ENCODE peak calls at places on chromosomes 7 and 10, in eight cellular contexts. One of them, this sample, is unnamed.
A peak's percentile ranks its signal among the peaks of the same experiment; 100 is the strongest.

GRCh38 chr10:11810313-11810766 is 12.8 kb upstream of the PROSER2 start:
- DNase-seq in GM13977: no peak
- DNase-seq in bronchial epithelial cell: peak; percentile 83
- DNase-seq in GF-D8: no peak
- DNase-seq in SK-N-SH: no peak
- DNase-seq in NCI-H510A: no peak
- DNase-seq in tibial artery: no peak
- DNase-seq in activated T-helper 9 cell treated with anti-CD3 and anti-CD28 coated beads, Interleukin-2, amount 50 U/mL, for 16 hours: no peak
- DNase-seq in this sample: no peak

GRCh38 chr10:79124066-79124465 is 55.3 kb downstream of the ZMIZ1 start:
- DNase-seq in SK-N-SH: no peak
- DNase-seq in tibial artery: no peak
- DNase-seq in bronchial epithelial cell: no peak
- DNase-seq in GF-D8: no peak
- DNase-seq in activated T-helper 9 cell treated with anti-CD3 and anti-CD28 coated beads, Interleukin-2, amount 50 U/mL, for 16 hours: no peak
- DNase-seq in NCI-H510A: no peak
- DNase-seq in GM13977: no peak
- DNase-seq in this sample: no peak

GRCh38 chr7:13829914-13830603 is 159.4 kb downstream of the ETV1 start:
- DNase-seq in SK-N-SH: no peak
- DNase-seq in tibial artery: no peak
- DNase-seq in activated T-helper 9 cell treated with anti-CD3 and anti-CD28 coated beads, Interleukin-2, amount 50 U/mL, for 16 hours: no peak
- DNase-seq in GF-D8: no peak
- DNase-seq in bronchial epithelial cell: peak; percentile 49
- DNase-seq in GM13977: no peak
- DNase-seq in NCI-H510A: no peak
- DNase-seq in this sample: no peak

GRCh38 chr10:65346466-65346865 is 1579.4 kb upstream of the LRRTM3 start:
- DNase-seq in GF-D8: no peak
- DNase-seq in NCI-H510A: no peak
- DNase-seq in bronchial epithelial cell: no peak
- DNase-seq in GM13977: no peak
- DNase-seq in activated T-helper 9 cell treated with anti-CD3 and anti-CD28 coated beads, Interleukin-2, amount 50 U/mL, for 16 hours: no peak
- DNase-seq in tibial artery: no peak
- DNase-seq in SK-N-SH: no peak
- DNase-seq in this sample: no peak

GRCh38 chr7:116525913-116526857 is 1.3 kb downstream of the CAV1 start:
- DNase-seq in bronchial epithelial cell: peak; percentile 51
- DNase-seq in GF-D8: no peak
- DNase-seq in SK-N-SH: peak; percentile 90
- DNase-seq in GM13977: peak; percentile 91
- DNase-seq in tibial artery: peak; percentile 78
- DNase-seq in activated T-helper 9 cell treated with anti-CD3 and anti-CD28 coated beads, Interleukin-2, amount 50 U/mL, for 16 hours: peak; percentile 43
- DNase-seq in NCI-H510A: no peak
- DNase-seq in this sample: peak; percentile 47

GRCh38 chr10:29120216-29120615 is 168.7 kb upstream of the LYZL1 start:
- DNase-seq in GM13977: no peak
- DNase-seq in GF-D8: no peak
- DNase-seq in activated T-helper 9 cell treated with anti-CD3 and anti-CD28 coated beads, Interleukin-2, amount 50 U/mL, for 16 hours: no peak
- DNase-seq in bronchial epithelial cell: peak; percentile 92
- DNase-seq in SK-N-SH: no peak
- DNase-seq in tibial artery: no peak
- DNase-seq in NCI-H510A: no peak
- DNase-seq in this sample: no peak

GRCh38 chr7:159065852-159066480 is 78.7 kb downstream of the VIPR2 start:
- DNase-seq in bronchial epithelial cell: no peak
- DNase-seq in activated T-helper 9 cell treated with anti-CD3 and anti-CD28 coated beads, Interleukin-2, amount 50 U/mL, for 16 hours: no peak
- DNase-seq in GM13977: no peak
- DNase-seq in tibial artery: no peak
- DNase-seq in NCI-H510A: no peak
- DNase-seq in SK-N-SH: no peak
- DNase-seq in GF-D8: no peak
- DNase-seq in this sample: no peak

GRCh38 chr7:47536705-47537611 is 45.0 kb downstream of the TNS3 start:
- DNase-seq in SK-N-SH: peak; percentile 86
- DNase-seq in GF-D8: no peak
- DNase-seq in bronchial epithelial cell: peak; percentile 32
- DNase-seq in activated T-helper 9 cell treated with anti-CD3 and anti-CD28 coated beads, Interleukin-2, amount 50 U/mL, for 16 hours: no peak
- DNase-seq in NCI-H510A: peak; percentile 15
- DNase-seq in tibial artery: peak; percentile 73
- DNase-seq in GM13977: no peak
- DNase-seq in this sample: no peak

GRCh38 chr10:52652431-52653220 is 120.0 kb downstream of the MBL2 start:
- DNase-seq in GM13977: no peak
- DNase-seq in SK-N-SH: no peak
- DNase-seq in activated T-helper 9 cell treated with anti-CD3 and anti-CD28 coated beads, Interleukin-2, amount 50 U/mL, for 16 hours: no peak
- DNase-seq in GF-D8: no peak
- DNase-seq in NCI-H510A: no peak
- DNase-seq in tibial artery: no peak
- DNase-seq in bronchial epithelial cell: no peak
- DNase-seq in this sample: no peak

GRCh38 chr7:135558337-135558767 is 635 bp downstream of the NUP205 start:
- DNase-seq in bronchial epithelial cell: peak; percentile 68
- DNase-seq in SK-N-SH: peak; percentile 84
- DNase-seq in NCI-H510A: peak; percentile 8
- DNase-seq in GF-D8: peak; percentile 65
- DNase-seq in tibial artery: peak; percentile 63
- DNase-seq in activated T-helper 9 cell treated with anti-CD3 and anti-CD28 coated beads, Interleukin-2, amount 50 U/mL, for 16 hours: peak; percentile 44
- DNase-seq in GM13977: peak; percentile 70
- DNase-seq in this sample: peak; percentile 58

GRCh38 chr10:21145751-21146445 is 248.8 kb upstream of the NEBL start:
- DNase-seq in bronchial epithelial cell: no peak
- DNase-seq in tibial artery: no peak
- DNase-seq in GF-D8: no peak
- DNase-seq in GM13977: no peak
- DNase-seq in activated T-helper 9 cell treated with anti-CD3 and anti-CD28 coated beads, Interleukin-2, amount 50 U/mL, for 16 hours: no peak
- DNase-seq in NCI-H510A: no peak
- DNase-seq in SK-N-SH: no peak
- DNase-seq in this sample: no peak

GRCh38 chr7:122442929-122443328 is 138.4 kb upstream of the FEZF1 start:
- DNase-seq in GF-D8: no peak
- DNase-seq in GM13977: no peak
- DNase-seq in SK-N-SH: no peak
- DNase-seq in NCI-H510A: no peak
- DNase-seq in bronchial epithelial cell: no peak
- DNase-seq in activated T-helper 9 cell treated with anti-CD3 and anti-CD28 coated beads, Interleukin-2, amount 50 U/mL, for 16 hours: no peak
- DNase-seq in tibial artery: no peak
- DNase-seq in this sample: no peak

GRCh38 chr10:72336259-72337038 is 18.3 kb downstream of the DNAJB12 start:
- DNase-seq in GF-D8: peak; percentile 28
- DNase-seq in bronchial epithelial cell: no peak
- DNase-seq in GM13977: no peak
- DNase-seq in activated T-helper 9 cell treated with anti-CD3 and anti-CD28 coated beads, Interleukin-2, amount 50 U/mL, for 16 hours: no peak
- DNase-seq in NCI-H510A: no peak
- DNase-seq in SK-N-SH: no peak
- DNase-seq in tibial artery: no peak
- DNase-seq in this sample: no peak

GRCh38 chr10:125795111-125795510 is 19.5 kb upstream of the MMP21 start:
- DNase-seq in NCI-H510A: no peak
- DNase-seq in bronchial epithelial cell: no peak
- DNase-seq in SK-N-SH: no peak
- DNase-seq in tibial artery: no peak
- DNase-seq in GF-D8: no peak
- DNase-seq in activated T-helper 9 cell treated with anti-CD3 and anti-CD28 coated beads, Interleukin-2, amount 50 U/mL, for 16 hours: no peak
- DNase-seq in GM13977: no peak
- DNase-seq in this sample: no peak

GRCh38 chr7:518630-519428 is 817 bp downstream of the PDGFA start:
- DNase-seq in activated T-helper 9 cell treated with anti-CD3 and anti-CD28 coated beads, Interleukin-2, amount 50 U/mL, for 16 hours: no peak
- DNase-seq in NCI-H510A: no peak
- DNase-seq in tibial artery: peak; percentile 80
- DNase-seq in GF-D8: peak; percentile 43
- DNase-seq in bronchial epithelial cell: peak; percentile 54
- DNase-seq in SK-N-SH: peak; percentile 85
- DNase-seq in GM13977: peak; percentile 80
- DNase-seq in this sample: no peak

GRCh38 chr10:98858525-98858924 is 377.1 kb downstream of the HPSE2 start:
- DNase-seq in SK-N-SH: no peak
- DNase-seq in tibial artery: no peak
- DNase-seq in bronchial epithelial cell: peak; percentile 5
- DNase-seq in activated T-helper 9 cell treated with anti-CD3 and anti-CD28 coated beads, Interleukin-2, amount 50 U/mL, for 16 hours: no peak
- DNase-seq in GM13977: no peak
- DNase-seq in GF-D8: no peak
- DNase-seq in NCI-H510A: no peak
- DNase-seq in this sample: no peak

GRCh38 chr7:45646207-45646821 is 72.1 kb downstream of the ADCY1 start:
- DNase-seq in GF-D8: no peak
- DNase-seq in bronchial epithelial cell: no peak
- DNase-seq in NCI-H510A: no peak
- DNase-seq in SK-N-SH: no peak
- DNase-seq in GM13977: no peak
- DNase-seq in tibial artery: no peak
- DNase-seq in activated T-helper 9 cell treated with anti-CD3 and anti-CD28 coated beads, Interleukin-2, amount 50 U/mL, for 16 hours: no peak
- DNase-seq in this sample: no peak

GRCh38 chr7:70665997-70666396 is 465.9 kb upstream of the GALNT17 start:
- DNase-seq in tibial artery: no peak
- DNase-seq in NCI-H510A: no peak
- DNase-seq in bronchial epithelial cell: no peak
- DNase-seq in GM13977: no peak
- DNase-seq in GF-D8: no peak
- DNase-seq in activated T-helper 9 cell treated with anti-CD3 and anti-CD28 coated beads, Interleukin-2, amount 50 U/mL, for 16 hours: no peak
- DNase-seq in SK-N-SH: no peak
- DNase-seq in this sample: no peak

GRCh38 chr7:144256112-144256511 is 8.5 kb downstream of the OR2A7 start:
- DNase-seq in activated T-helper 9 cell treated with anti-CD3 and anti-CD28 coated beads, Interleukin-2, amount 50 U/mL, for 16 hours: no peak
- DNase-seq in NCI-H510A: no peak
- DNase-seq in SK-N-SH: no peak
- DNase-seq in GF-D8: no peak
- DNase-seq in tibial artery: no peak
- DNase-seq in GM13977: no peak
- DNase-seq in bronchial epithelial cell: peak; percentile 52
- DNase-seq in this sample: no peak

GRCh38 chr10:93077860-93078337 is 4.2 kb downstream of the CYP26A1 start:
- DNase-seq in NCI-H510A: no peak
- DNase-seq in SK-N-SH: no peak
- DNase-seq in GF-D8: no peak
- DNase-seq in activated T-helper 9 cell treated with anti-CD3 and anti-CD28 coated beads, Interleukin-2, amount 50 U/mL, for 16 hours: no peak
- DNase-seq in bronchial epithelial cell: no peak
- DNase-seq in GM13977: no peak
- DNase-seq in tibial artery: no peak
- DNase-seq in this sample: no peak

GRCh38 chr7:130147710-130148325 is 57.4 kb downstream of the TMEM209 start:
- DNase-seq in NCI-H510A: no peak
- DNase-seq in activated T-helper 9 cell treated with anti-CD3 and anti-CD28 coated beads, Interleukin-2, amount 50 U/mL, for 16 hours: no peak
- DNase-seq in bronchial epithelial cell: no peak
- DNase-seq in SK-N-SH: no peak
- DNase-seq in tibial artery: no peak
- DNase-seq in GM13977: no peak
- DNase-seq in GF-D8: no peak
- DNase-seq in this sample: no peak

GRCh38 chr10:129514568-129515451 is 47.8 kb downstream of the MGMT start:
- DNase-seq in bronchial epithelial cell: no peak
- DNase-seq in SK-N-SH: no peak
- DNase-seq in GF-D8: no peak
- DNase-seq in tibial artery: no peak
- DNase-seq in GM13977: no peak
- DNase-seq in NCI-H510A: no peak
- DNase-seq in activated T-helper 9 cell treated with anti-CD3 and anti-CD28 coated beads, Interleukin-2, amount 50 U/mL, for 16 hours: no peak
- DNase-seq in this sample: no peak

GRCh38 chr10:78846770-78847169 is 222.0 kb upstream of the ZMIZ1 start:
- DNase-seq in activated T-helper 9 cell treated with anti-CD3 and anti-CD28 coated beads, Interleukin-2, amount 50 U/mL, for 16 hours: no peak
- DNase-seq in NCI-H510A: no peak
- DNase-seq in tibial artery: no peak
- DNase-seq in GF-D8: no peak
- DNase-seq in GM13977: no peak
- DNase-seq in SK-N-SH: peak; percentile 52
- DNase-seq in bronchial epithelial cell: no peak
- DNase-seq in this sample: no peak

GRCh38 chr10:103720328-103720963 is 134.9 kb downstream of the SH3PXD2A start:
- DNase-seq in tibial artery: no peak
- DNase-seq in NCI-H510A: no peak
- DNase-seq in GF-D8: no peak
- DNase-seq in SK-N-SH: peak; percentile 79
- DNase-seq in bronchial epithelial cell: no peak
- DNase-seq in GM13977: no peak
- DNase-seq in activated T-helper 9 cell treated with anti-CD3 and anti-CD28 coated beads, Interleukin-2, amount 50 U/mL, for 16 hours: no peak
- DNase-seq in this sample: no peak

GRCh38 chr7:112938895-112939588 is 147.6 kb downstream of the GPR85 start:
- DNase-seq in GF-D8: no peak
- DNase-seq in SK-N-SH: peak; percentile 67
- DNase-seq in NCI-H510A: peak; percentile 22
- DNase-seq in GM13977: peak; percentile 36
- DNase-seq in bronchial epithelial cell: no peak
- DNase-seq in activated T-helper 9 cell treated with anti-CD3 and anti-CD28 coated beads, Interleukin-2, amount 50 U/mL, for 16 hours: peak; percentile 13
- DNase-seq in tibial artery: peak; percentile 20
- DNase-seq in this sample: no peak

GRCh38 chr7:136039577-136040345 is 62.6 kb upstream of the MTPN start:
- DNase-seq in GM13977: no peak
- DNase-seq in bronchial epithelial cell: no peak
- DNase-seq in tibial artery: no peak
- DNase-seq in GF-D8: no peak
- DNase-seq in activated T-helper 9 cell treated with anti-CD3 and anti-CD28 coated beads, Interleukin-2, amount 50 U/mL, for 16 hours: no peak
- DNase-seq in NCI-H510A: no peak
- DNase-seq in SK-N-SH: no peak
- DNase-seq in this sample: no peak

GRCh38 chr10:36542493-36542892 is 582.9 kb upstream of the ANKRD30A start:
- DNase-seq in NCI-H510A: no peak
- DNase-seq in tibial artery: no peak
- DNase-seq in GF-D8: no peak
- DNase-seq in bronchial epithelial cell: peak; percentile 45
- DNase-seq in GM13977: no peak
- DNase-seq in SK-N-SH: peak; percentile 28
- DNase-seq in activated T-helper 9 cell treated with anti-CD3 and anti-CD28 coated beads, Interleukin-2, amount 50 U/mL, for 16 hours: no peak
- DNase-seq in this sample: no peak

GRCh38 chr10:109062371-109062770 is 860.9 kb downstream of the XPNPEP1 start:
- DNase-seq in SK-N-SH: no peak
- DNase-seq in tibial artery: no peak
- DNase-seq in GM13977: no peak
- DNase-seq in bronchial epithelial cell: peak; percentile 25
- DNase-seq in GF-D8: no peak
- DNase-seq in NCI-H510A: no peak
- DNase-seq in activated T-helper 9 cell treated with anti-CD3 and anti-CD28 coated beads, Interleukin-2, amount 50 U/mL, for 16 hours: no peak
- DNase-seq in this sample: no peak

GRCh38 chr7:120792861-120793130 is 65.1 kb downstream of the TSPAN12 start:
- DNase-seq in activated T-helper 9 cell treated with anti-CD3 and anti-CD28 coated beads, Interleukin-2, amount 50 U/mL, for 16 hours: no peak
- DNase-seq in SK-N-SH: no peak
- DNase-seq in tibial artery: no peak
- DNase-seq in NCI-H510A: no peak
- DNase-seq in GM13977: no peak
- DNase-seq in bronchial epithelial cell: peak; percentile 45
- DNase-seq in GF-D8: no peak
- DNase-seq in this sample: no peak

GRCh38 chr10:64648915-64649314 is 1127.7 kb downstream of the REEP3 start:
- DNase-seq in activated T-helper 9 cell treated with anti-CD3 and anti-CD28 coated beads, Interleukin-2, amount 50 U/mL, for 16 hours: no peak
- DNase-seq in SK-N-SH: no peak
- DNase-seq in tibial artery: peak; percentile 22
- DNase-seq in NCI-H510A: no peak
- DNase-seq in GM13977: no peak
- DNase-seq in bronchial epithelial cell: no peak
- DNase-seq in GF-D8: no peak
- DNase-seq in this sample: no peak

GRCh38 chr7:149245244-149245643 is 5.8 kb downstream of the ZNF212 start:
- DNase-seq in NCI-H510A: no peak
- DNase-seq in GM13977: no peak
- DNase-seq in activated T-helper 9 cell treated with anti-CD3 and anti-CD28 coated beads, Interleukin-2, amount 50 U/mL, for 16 hours: peak; percentile 10
- DNase-seq in SK-N-SH: no peak
- DNase-seq in GF-D8: no peak
- DNase-seq in tibial artery: no peak
- DNase-seq in bronchial epithelial cell: no peak
- DNase-seq in this sample: no peak

GRCh38 chr10:51834548-51834947 is 135.2 kb upstream of the CSTF2T start:
- DNase-seq in NCI-H510A: no peak
- DNase-seq in activated T-helper 9 cell treated with anti-CD3 and anti-CD28 coated beads, Interleukin-2, amount 50 U/mL, for 16 hours: no peak
- DNase-seq in bronchial epithelial cell: no peak
- DNase-seq in SK-N-SH: no peak
- DNase-seq in GM13977: no peak
- DNase-seq in GF-D8: no peak
- DNase-seq in tibial artery: no peak
- DNase-seq in this sample: no peak

GRCh38 chr10:7102557-7103349 is 308.1 kb downstream of the SFMBT2 start:
- DNase-seq in GF-D8: no peak
- DNase-seq in SK-N-SH: no peak
- DNase-seq in activated T-helper 9 cell treated with anti-CD3 and anti-CD28 coated beads, Interleukin-2, amount 50 U/mL, for 16 hours: no peak
- DNase-seq in NCI-H510A: no peak
- DNase-seq in bronchial epithelial cell: no peak
- DNase-seq in GM13977: peak; percentile 44
- DNase-seq in tibial artery: no peak
- DNase-seq in this sample: no peak

GRCh38 chr7:138843632-138844580 is 45.9 kb upstream of the ATP6V0A4 start:
- DNase-seq in GM13977: no peak
- DNase-seq in NCI-H510A: no peak
- DNase-seq in activated T-helper 9 cell treated with anti-CD3 and anti-CD28 coated beads, Interleukin-2, amount 50 U/mL, for 16 hours: no peak
- DNase-seq in GF-D8: no peak
- DNase-seq in bronchial epithelial cell: no peak
- DNase-seq in tibial artery: no peak
- DNase-seq in SK-N-SH: no peak
- DNase-seq in this sample: no peak

This sample was measured in T-helper 17 cell.